ENCODE peak calls at places on chromosomes 13 and 19, in nine cellular contexts. Y, Z, L, P, R, O, H, B and I are unnamed samples.

GRCh38 chr19:43510713-43511112 is 6.2 kb upstream of the PHLDB3 start:
- DNase-seq in O (no peak), P (no peak), R (no peak), B (no peak), L (no peak), Y (no peak), Z (no peak), H (no peak), I (no peak)

GRCh38 chr19:15466851-15467733 is 2.7 kb upstream of the RASAL3 start:
- DNase-seq in O (no peak), Z (no peak), R (no peak), L (no peak), P (no peak), Y (no peak), H (no peak), B (no peak), I (no peak)

GRCh38 chr13:66301482-66301881 is 928.7 kb downstream of the PCDH9 start:
- DNase-seq in L (no peak), R (no peak), H (no peak), Y (no peak), B (no peak), O (no peak), P (no peak), Z (no peak), I (no peak)

GRCh38 chr13:49828452-49828851 is 36.0 kb upstream of the KPNA3 start:
- DNase-seq in L (no peak), O (no peak), R (no peak), P (no peak), Y (no peak), Z (no peak), B (no peak), H (no peak), I (no peak)

GRCh38 chr19:56423276-56423984 is 19.3 kb downstream of the ZNF583 start:
- DNase-seq in O (no peak), P (no peak), B (no peak), Y (no peak), Z (no peak), R (no peak), L (no peak), H (no peak), I (no peak)

GRCh38 chr19:48752511-48753365 is at the start of gene FUT1:
- DNase-seq in P (peak; percentile 59), R (peak; percentile 72), L (no peak), O (peak; percentile 60), Z (peak; percentile 52), H (peak; percentile 95), Y (peak; percentile 83), B (no peak), I (peak; percentile 79)

GRCh38 chr13:53237696-53238095 is 209.1 kb downstream of the OLFM4 start:
- DNase-seq in Y (no peak), O (no peak), B (no peak), R (no peak), P (no peak), L (no peak), Z (no peak), H (no peak), I (no peak)

GRCh38 chr19:4510435-4511255 is 7.6 kb downstream of the PLIN4 start:
- DNase-seq in Z (no peak), Y (no peak), P (no peak), R (no peak), L (no peak), B (no peak), O (no peak), H (no peak), I (no peak)

GRCh38 chr19:58352760-58353671 is at the start of gene A1BG:
- DNase-seq in Z (no peak), L (no peak), P (no peak), R (no peak), B (no peak), H (no peak), O (no peak), Y (no peak), I (no peak)

DNA sequence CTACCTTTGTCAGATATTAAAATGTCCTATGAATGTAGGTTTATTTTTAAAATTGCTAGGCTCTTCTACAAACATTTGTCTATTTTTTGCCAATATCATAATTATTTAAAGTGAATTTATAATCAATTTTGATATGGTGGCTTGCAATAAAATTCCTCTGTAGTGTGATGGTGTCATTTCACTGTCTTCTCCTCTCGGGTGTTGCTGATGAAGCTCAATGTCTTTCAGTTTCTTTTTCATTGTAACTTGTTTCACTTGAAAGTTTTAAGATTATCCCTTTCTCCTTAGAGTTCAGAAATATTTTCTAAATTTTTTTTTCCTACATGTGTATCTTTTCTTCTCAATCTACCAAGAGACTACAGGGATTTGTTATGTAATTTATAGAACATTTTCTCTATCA is 267.1 kb upstream of the EDNRB start:
- DNase-seq in P (no peak), R (no peak), B (no peak), H (no peak), Y (no peak), Z (no peak), L (no peak), O (no peak), I (no peak)
- H3K4me1 ChIP-seq in P (no peaks in the 10 kb centered on the region), R (no peaks in the 10 kb centered on the region), B (no peaks in the 10 kb centered on the region), H (no peaks in the 10 kb centered on the region), Y (no peaks in the 10 kb centered on the region), Z (no peaks in the 10 kb centered on the region), L (no peaks in the 10 kb centered on the region), O (no peaks in the 10 kb centered on the region), I (no peaks in the 10 kb centered on the region)

GRCh38 chr13:44171861-44172260 is 201.8 kb upstream of the SERP2 start:
- DNase-seq in H (no peak), Z (no peak), L (no peak), R (no peak), O (no peak), P (no peak), B (no peak), Y (peak; percentile 27), I (no peak)
- H3K9me3 ChIP-seq in H (no peaks in the 10 kb centered on the region), Z (no peaks in the 10 kb centered on the region), L (no peaks in the 10 kb centered on the region), R (no peaks in the 10 kb centered on the region), O (no peaks in the 10 kb centered on the region), P (no peaks in the 10 kb centered on the region), B (no peaks in the 10 kb centered on the region), Y (no peaks in the 10 kb centered on the region), I (no peaks in the 10 kb centered on the region)

GRCh38 chr19:38684862-38685665 is 37.6 kb downstream of the ACTN4 start:
- DNase-seq in H (no peak), P (no peak), O (no peak), R (no peak), B (no peak), L (no peak), Y (no peak), Z (no peak), I (no peak)
- H3K4me1 ChIP-seq in H (peaks cover 95% of the 10 kb centered on the region), P (no peaks in the 10 kb centered on the region), O (peaks cover 43% of the 10 kb centered on the region), R (peaks cover 100% of the 10 kb centered on the region), B (peaks cover 100% of the 10 kb centered on the region), L (peaks cover 39% of the 10 kb centered on the region), Y (peaks cover 45% of the 10 kb centered on the region), Z (peaks cover 47% of the 10 kb centered on the region), I (peaks cover 90% of the 10 kb centered on the region)

GRCh38 chr19:23351806-23352205 is 43.5 kb downstream of the ZNF91 start:
- DNase-seq in O (no peak), H (no peak), R (no peak), P (no peak), L (no peak), Y (no peak), B (no peak), Z (no peak), I (no peak)

GRCh38 chr19:23345838-23346237 is 49.4 kb downstream of the ZNF91 start:
- DNase-seq in R (no peak), Y (no peak), O (no peak), Z (no peak), H (no peak), P (no peak), B (no peak), L (no peak), I (no peak)

GRCh38 chr19:23343434-23344010 is 51.7 kb downstream of the ZNF91 start:
- DNase-seq in R (no peak), Y (no peak), P (no peak), B (no peak), Z (no peak), O (no peak), H (no peak), L (no peak), I (no peak)

DNA sequence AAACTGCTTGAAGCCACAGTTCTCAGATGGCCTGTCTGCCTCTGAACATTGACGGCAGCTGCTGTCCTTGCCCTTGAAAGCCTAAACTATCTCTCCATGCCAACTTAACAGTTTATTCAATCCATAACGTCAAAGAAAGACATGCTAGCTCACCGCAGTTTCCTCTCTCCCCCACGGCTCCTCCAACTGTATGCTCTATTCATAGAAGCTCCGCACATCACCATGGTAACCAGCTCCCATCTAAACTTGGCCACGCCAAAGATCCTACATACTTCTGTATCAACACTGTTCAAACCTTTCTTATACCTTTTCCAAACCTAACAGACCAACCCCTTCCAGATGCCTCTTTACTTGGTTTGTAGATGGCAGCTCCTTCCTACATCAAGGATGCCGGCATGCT is 48.6 kb downstream of the ZNF91 start:
- DNase-seq in P (no peak), Y (no peak), O (no peak), Z (no peak), B (no peak), H (no peak), R (no peak), L (no peak), I (no peak)
- H3K9me3 ChIP-seq in P (peaks cover 79% of the 10 kb centered on the region), Y (peaks cover 3% of the 10 kb centered on the region), O (peaks cover 9% of the 10 kb centered on the region), Z (peaks cover 18% of the 10 kb centered on the region), B (peaks cover 67% of the 10 kb centered on the region), H (peaks cover 100% of the 10 kb centered on the region), R (peaks cover 100% of the 10 kb centered on the region), L (no peaks in the 10 kb centered on the region), I (peaks cover 99% of the 10 kb centered on the region)

GRCh38 chr19:13024126-13024957 is 29.1 kb downstream of the NFIX start:
- DNase-seq in H (no peak), Z (no peak), O (no peak), Y (no peak), P (no peak), R (no peak), B (no peak), L (no peak), I (no peak)
- H3K4me1 ChIP-seq in H (peaks cover 100% of the 10 kb centered on the region), Z (peaks cover 2% of the 10 kb centered on the region), O (peaks cover 4% of the 10 kb centered on the region), Y (peaks cover 8% of the 10 kb centered on the region), P (no peaks in the 10 kb centered on the region), R (peaks cover 100% of the 10 kb centered on the region), B (peaks cover 94% of the 10 kb centered on the region), L (peaks cover 25% of the 10 kb centered on the region), I (peaks cover 99% of the 10 kb centered on the region)